ENCODE peak calls at places on chromosomes 12 and 14, in five cellular contexts. X, L, N, J and D are unnamed samples.

GRCh38 chr14:50668008-50668851 is at the start of gene SAV1:
- DNase-seq in L (peak), X (peak), N (peak), J (peak), D (peak)

GRCh38 chr12:32895688-32896437 is 714 bp downstream of the PKP2 start:
- DNase-seq in X (peak), J (no peak), L (no peak), N (no peak), D (peak)

GRCh38 chr12:10189653-10190052 is 10.8 kb downstream of the TMEM52B start:
- DNase-seq in N (no peak), X (no peak), J (no peak), L (no peak), D (no peak)

GRCh38 chr12:34289431-34290190 is 267.3 kb downstream of the ALG10 start:
- DNase-seq in N (no peak), J (peak), L (no peak), X (no peak), D (no peak)

GRCh38 chr12:98456583-98457573 is 58.5 kb upstream of the TMPO start:
- DNase-seq in X (peak), J (peak), L (no peak), N (no peak), D (peak)

GRCh38 chr12:50728417-50728816 is 35.5 kb upstream of the ATF1 start:
- DNase-seq in L (no peak), J (no peak), N (peak), X (no peak), D (no peak)

GRCh38 chr14:59150990-59151389 is 37.5 kb upstream of the DAAM1 start:
- DNase-seq in N (no peak), J (no peak), X (no peak), L (no peak), D (no peak)

GRCh38 chr14:39158222-39158858 is 11.8 kb downstream of the TRAPPC6B start:
- DNase-seq in L (no peak), X (no peak), N (no peak), J (no peak), D (no peak)

GRCh38 chr14:45610303-45610702 is 357.3 kb upstream of the MIS18BP1 start:
- DNase-seq in J (no peak), X (no peak), L (peak), N (peak), D (peak)